ENCODE peak calls at places on chromosomes 7 and 10, in seven cellular contexts. A is iris pigment epithelial cell; Y is amygdala; J is progenitor cell of endocrine pancreas; O is naive thymus-derived CD4-positive, alpha-beta T cell; R is HCEC 1CT; I is NCI-H69. Q is an unnamed sample.

GRCh38 chr7:100942038-100942774 is 7.1 kb upstream of the MUC3A start:
- DNase-seq in A (peak; percentile 45), Y (no peak), J (no peak), O (no peak), R (peak; percentile 44), I (peak; percentile 77), Q (no peak)

GRCh38 chr7:5429253-5429856 is 5.7 kb upstream of the TNRC18 start:
- DNase-seq in A (peak; percentile 74), Y (no peak), J (peak; percentile 65), O (no peak), R (peak; percentile 45), I (peak; percentile 44), Q (peak; percentile 63)

GRCh38 chr7:152624218-152624617 is 51.7 kb downstream of the XRCC2 start:
- DNase-seq in A (no peak), Y (no peak), J (no peak), O (no peak), R (no peak), I (peak; percentile 92), Q (peak; percentile 41)

GRCh38 chr10:72009430-72010081 is 45.4 kb downstream of the CHST3 start:
- DNase-seq in A (peak; percentile 94), Y (peak; percentile 69), J (no peak), O (no peak), R (peak; percentile 85), I (peak; percentile 85), Q (peak; percentile 34)

GRCh38 chr10:99908512-99908911 is 101.2 kb downstream of the DNMBP start:
- DNase-seq in A (peak; percentile 38), Y (no peak), J (no peak), O (no peak), R (no peak), I (no peak), Q (no peak)

GRCh38 chr10:73862011-73862410 is 12.3 kb downstream of the CAMK2G start:
- DNase-seq in A (no peak), Y (no peak), J (no peak), O (no peak), R (no peak), I (no peak), Q (no peak)

GRCh38 chr7:82327898-82328297 is 115.7 kb downstream of the CACNA2D1 start:
- DNase-seq in A (no peak), Y (no peak), J (no peak), O (no peak), R (no peak), I (no peak), Q (no peak)

GRCh38 chr10:6108631-6109443 is 20.0 kb downstream of the RBM17 start:
- DNase-seq in A (peak; percentile 48), Y (no peak), J (no peak), O (peak; percentile 66), R (peak; percentile 45), I (peak; percentile 28), Q (peak; percentile 33)

GRCh38 chr7:104029765-104030164 is 40.3 kb upstream of the RELN start:
- DNase-seq in A (no peak), Y (no peak), J (no peak), O (no peak), R (no peak), I (no peak), Q (no peak)

GRCh38 chr10:105868935-105869334 is 1227.8 kb downstream of the SORCS3 start:
- DNase-seq in A (no peak), Y (no peak), J (no peak), O (no peak), R (no peak), I (no peak), Q (no peak)

GRCh38 chr7:1806354-1806753 is 136.3 kb downstream of the ELFN1 start:
- DNase-seq in A (no peak), Y (no peak), J (no peak), O (no peak), R (no peak), I (no peak), Q (no peak)

GRCh38 chr7:74544706-74545469 is 91.2 kb downstream of the GTF2IRD1 start:
- DNase-seq in A (peak; percentile 67), Y (no peak), J (no peak), O (no peak), R (peak; percentile 22), I (peak; percentile 63), Q (no peak)

GRCh38 chr10:130360826-130361311 is 224.7 kb downstream of the GLRX3 start:
- DNase-seq in A (no peak), Y (no peak), J (no peak), O (no peak), R (no peak), I (no peak), Q (peak; percentile 67)

GRCh38 chr7:98902523-98902922 is 24.2 kb downstream of the TRRAP start:
- DNase-seq in A (no peak), Y (no peak), J (no peak), O (no peak), R (no peak), I (peak; percentile 38), Q (no peak)

GRCh38 chr7:25636168-25636567 is 407.9 kb upstream of the NPVF start:
- DNase-seq in A (no peak), Y (no peak), J (no peak), O (no peak), R (no peak), I (no peak), Q (peak; percentile 83)

GRCh38 chr10:85527610-85528317 is 838.8 kb downstream of the GRID1 start:
- DNase-seq in A (peak; percentile 4), Y (no peak), J (no peak), O (no peak), R (no peak), I (no peak), Q (no peak)

GRCh38 chr10:6086375-6087233 is 2.2 kb upstream of the RBM17 start:
- DNase-seq in A (peak; percentile 85), Y (peak; percentile 80), J (peak; percentile 46), O (peak; percentile 88), R (peak; percentile 89), I (peak; percentile 93), Q (peak; percentile 88)

GRCh38 chr10:73263948-73264347 is 11.5 kb upstream of the MRPS16 start:
- DNase-seq in A (peak; percentile 54), Y (no peak), J (no peak), O (no peak), R (peak; percentile 57), I (peak; percentile 12), Q (no peak)

GRCh38 chr10:28254290-28254985 is 48.4 kb downstream of the MPP7 start:
- DNase-seq in A (peak; percentile 57), Y (no peak), J (no peak), O (no peak), R (no peak), I (no peak), Q (no peak)

GRCh38 chr10:121188005-121188404 is 336.8 kb downstream of the WDR11 start:
- DNase-seq in A (no peak), Y (peak; percentile 6), J (no peak), O (no peak), R (no peak), I (no peak), Q (no peak)